ENCODE peak calls at places on chromosomes 11 and 22, in eight cellular contexts. One of them, this sample, is unnamed.

GRCh38 chr11:70270877-70271634 is 566 bp downstream of the PPFIA1 start:
- DNase-seq in esophagus muscularis mucosa: no peak
- DNase-seq in HFFc6: peak; percentile 56
- DNase-seq in hepatocyte: peak; percentile 81
- DNase-seq in fibroblast of mammary gland: peak; percentile 61
- DNase-seq in GM06990: peak; percentile 62
- DNase-seq in upper lobe of right lung: peak; percentile 81
- DNase-seq in choroid plexus epithelial cell: peak; percentile 58
- DNase-seq in this sample: peak; percentile 36

GRCh38 chr22:20083157-20083890 is 3.3 kb downstream of the DGCR8 start:
- DNase-seq in esophagus muscularis mucosa: no peak
- DNase-seq in HFFc6: no peak
- DNase-seq in hepatocyte: no peak
- DNase-seq in fibroblast of mammary gland: no peak
- DNase-seq in GM06990: no peak
- DNase-seq in upper lobe of right lung: no peak
- DNase-seq in choroid plexus epithelial cell: peak; percentile 7
- DNase-seq in this sample: no peak

GRCh38 chr11:34380696-34381095 is 22.9 kb upstream of the ABTB2 start:
- DNase-seq in esophagus muscularis mucosa: no peak
- DNase-seq in HFFc6: peak; percentile 70
- DNase-seq in hepatocyte: no peak
- DNase-seq in fibroblast of mammary gland: peak; percentile 92
- DNase-seq in GM06990: no peak
- DNase-seq in upper lobe of right lung: no peak
- DNase-seq in choroid plexus epithelial cell: peak; percentile 62
- DNase-seq in this sample: no peak

GRCh38 chr11:132184079-132184478 is 813.7 kb downstream of the NTM start:
- DNase-seq in esophagus muscularis mucosa: no peak
- DNase-seq in HFFc6: no peak
- DNase-seq in hepatocyte: no peak
- DNase-seq in fibroblast of mammary gland: no peak
- DNase-seq in GM06990: no peak
- DNase-seq in upper lobe of right lung: no peak
- DNase-seq in choroid plexus epithelial cell: no peak
- DNase-seq in this sample: no peak

GRCh38 chr11:27973851-27974536 is 134.0 kb downstream of the KIF18A start:
- DNase-seq in esophagus muscularis mucosa: no peak
- DNase-seq in HFFc6: no peak
- DNase-seq in hepatocyte: no peak
- DNase-seq in fibroblast of mammary gland: peak; percentile 37
- DNase-seq in GM06990: no peak
- DNase-seq in upper lobe of right lung: no peak
- DNase-seq in choroid plexus epithelial cell: no peak
- DNase-seq in this sample: no peak

GRCh38 chr11:76688146-76688545 is 17.6 kb upstream of the LRRC32 start:
- DNase-seq in esophagus muscularis mucosa: no peak
- DNase-seq in HFFc6: no peak
- DNase-seq in hepatocyte: no peak
- DNase-seq in fibroblast of mammary gland: no peak
- DNase-seq in GM06990: no peak
- DNase-seq in upper lobe of right lung: no peak
- DNase-seq in choroid plexus epithelial cell: no peak
- DNase-seq in this sample: no peak

GRCh38 chr11:75625970-75626691 is 42.7 kb downstream of the MAP6 start:
- DNase-seq in esophagus muscularis mucosa: no peak
- DNase-seq in HFFc6: peak; percentile 74
- DNase-seq in hepatocyte: no peak
- DNase-seq in fibroblast of mammary gland: peak; percentile 90
- DNase-seq in GM06990: no peak
- DNase-seq in upper lobe of right lung: no peak
- DNase-seq in choroid plexus epithelial cell: peak; percentile 78
- DNase-seq in this sample: no peak

GRCh38 chr11:3786781-3787428 is 10.4 kb downstream of the NUP98 start:
- DNase-seq in esophagus muscularis mucosa: no peak
- DNase-seq in HFFc6: peak; percentile 58
- DNase-seq in hepatocyte: no peak
- DNase-seq in fibroblast of mammary gland: no peak
- DNase-seq in GM06990: no peak
- DNase-seq in upper lobe of right lung: no peak
- DNase-seq in choroid plexus epithelial cell: no peak
- DNase-seq in this sample: peak; percentile 65

GRCh38 chr11:23021287-23021863 is 161.1 kb upstream of the CCDC179 start:
- DNase-seq in esophagus muscularis mucosa: no peak
- DNase-seq in HFFc6: peak; percentile 12
- DNase-seq in hepatocyte: peak; percentile 73
- DNase-seq in fibroblast of mammary gland: peak; percentile 30
- DNase-seq in GM06990: no peak
- DNase-seq in upper lobe of right lung: no peak
- DNase-seq in choroid plexus epithelial cell: peak; percentile 66
- DNase-seq in this sample: peak; percentile 33

GRCh38 chr22:26671317-26672059 is 14.1 kb downstream of the MIAT start:
- DNase-seq in esophagus muscularis mucosa: no peak
- DNase-seq in HFFc6: no peak
- DNase-seq in hepatocyte: no peak
- DNase-seq in fibroblast of mammary gland: no peak
- DNase-seq in GM06990: peak; percentile 86
- DNase-seq in upper lobe of right lung: peak; percentile 72
- DNase-seq in choroid plexus epithelial cell: no peak
- DNase-seq in this sample: no peak

GRCh38 chr11:59783632-59784090 is 26.9 kb downstream of the MRPL16 start:
- DNase-seq in esophagus muscularis mucosa: no peak
- DNase-seq in HFFc6: no peak
- DNase-seq in hepatocyte: no peak
- DNase-seq in fibroblast of mammary gland: no peak
- DNase-seq in GM06990: no peak
- DNase-seq in upper lobe of right lung: no peak
- DNase-seq in choroid plexus epithelial cell: no peak
- DNase-seq in this sample: no peak

GRCh38 chr22:27100789-27101188 is 443.4 kb downstream of the MIAT start:
- DNase-seq in esophagus muscularis mucosa: no peak
- DNase-seq in HFFc6: no peak
- DNase-seq in hepatocyte: peak; percentile 70
- DNase-seq in fibroblast of mammary gland: no peak
- DNase-seq in GM06990: no peak
- DNase-seq in upper lobe of right lung: no peak
- DNase-seq in choroid plexus epithelial cell: peak; percentile 67
- DNase-seq in this sample: no peak

GRCh38 chr22:42747701-42748513 is 27.2 kb upstream of the A4GALT start:
- DNase-seq in esophagus muscularis mucosa: no peak
- DNase-seq in HFFc6: peak; percentile 74
- DNase-seq in hepatocyte: peak; percentile 19
- DNase-seq in fibroblast of mammary gland: peak; percentile 86
- DNase-seq in GM06990: no peak
- DNase-seq in upper lobe of right lung: no peak
- DNase-seq in choroid plexus epithelial cell: peak; percentile 69
- DNase-seq in this sample: peak; percentile 48

GRCh38 chr11:28621648-28622215 is 513.5 kb downstream of the METTL15 start:
- DNase-seq in esophagus muscularis mucosa: no peak
- DNase-seq in HFFc6: peak; percentile 9
- DNase-seq in hepatocyte: no peak
- DNase-seq in fibroblast of mammary gland: peak; percentile 61
- DNase-seq in GM06990: no peak
- DNase-seq in upper lobe of right lung: no peak
- DNase-seq in choroid plexus epithelial cell: peak; percentile 67
- DNase-seq in this sample: peak; percentile 52

GRCh38 chr11:5363712-5364111 is 12.4 kb downstream of the OR51B6 start:
- DNase-seq in esophagus muscularis mucosa: no peak
- DNase-seq in HFFc6: no peak
- DNase-seq in hepatocyte: no peak
- DNase-seq in fibroblast of mammary gland: no peak
- DNase-seq in GM06990: no peak
- DNase-seq in upper lobe of right lung: no peak
- DNase-seq in choroid plexus epithelial cell: no peak
- DNase-seq in this sample: no peak

GRCh38 chr22:46397951-46398350 is 62.4 kb downstream of the TRMU start:
- DNase-seq in esophagus muscularis mucosa: no peak
- DNase-seq in HFFc6: no peak
- DNase-seq in hepatocyte: no peak
- DNase-seq in fibroblast of mammary gland: no peak
- DNase-seq in GM06990: no peak
- DNase-seq in upper lobe of right lung: no peak
- DNase-seq in choroid plexus epithelial cell: no peak
- DNase-seq in this sample: no peak

GRCh38 chr11:12043221-12043620 is 34.8 kb upstream of the DKK3 start:
- DNase-seq in esophagus muscularis mucosa: no peak
- DNase-seq in HFFc6: no peak
- DNase-seq in hepatocyte: no peak
- DNase-seq in fibroblast of mammary gland: no peak
- DNase-seq in GM06990: no peak
- DNase-seq in upper lobe of right lung: no peak
- DNase-seq in choroid plexus epithelial cell: no peak
- DNase-seq in this sample: no peak

GRCh38 chr11:104033561-104033960 is 2.9 kb upstream of the DDI1 start:
- DNase-seq in esophagus muscularis mucosa: no peak
- DNase-seq in HFFc6: no peak
- DNase-seq in hepatocyte: peak; percentile 15
- DNase-seq in fibroblast of mammary gland: peak; percentile 15
- DNase-seq in GM06990: no peak
- DNase-seq in upper lobe of right lung: no peak
- DNase-seq in choroid plexus epithelial cell: peak; percentile 70
- DNase-seq in this sample: no peak

GRCh38 chr11:47587733-47588326 is 1.4 kb downstream of the FAM180B start:
- DNase-seq in esophagus muscularis mucosa: no peak
- DNase-seq in HFFc6: no peak
- DNase-seq in hepatocyte: no peak
- DNase-seq in fibroblast of mammary gland: no peak
- DNase-seq in GM06990: no peak
- DNase-seq in upper lobe of right lung: peak; percentile 84
- DNase-seq in choroid plexus epithelial cell: no peak
- DNase-seq in this sample: no peak

GRCh38 chr11:130774703-130775102 is 141.6 kb downstream of the SNX19 start:
- DNase-seq in esophagus muscularis mucosa: peak; percentile 72
- DNase-seq in HFFc6: no peak
- DNase-seq in hepatocyte: no peak
- DNase-seq in fibroblast of mammary gland: no peak
- DNase-seq in GM06990: no peak
- DNase-seq in upper lobe of right lung: no peak
- DNase-seq in choroid plexus epithelial cell: no peak
- DNase-seq in this sample: no peak

GRCh38 chr11:63888170-63889086 is 28.5 kb downstream of the RCOR2 start:
- DNase-seq in esophagus muscularis mucosa: no peak
- DNase-seq in HFFc6: peak; percentile 25
- DNase-seq in hepatocyte: peak; percentile 85
- DNase-seq in fibroblast of mammary gland: peak; percentile 78
- DNase-seq in GM06990: peak; percentile 77
- DNase-seq in upper lobe of right lung: peak; percentile 90
- DNase-seq in choroid plexus epithelial cell: peak; percentile 65
- DNase-seq in this sample: peak; percentile 20

GRCh38 chr11:124920870-124921609 is 2.0 kb downstream of the HEPN1 start:
- DNase-seq in esophagus muscularis mucosa: no peak
- DNase-seq in HFFc6: no peak
- DNase-seq in hepatocyte: peak; percentile 87
- DNase-seq in fibroblast of mammary gland: peak; percentile 55
- DNase-seq in GM06990: peak; percentile 22
- DNase-seq in upper lobe of right lung: peak; percentile 86
- DNase-seq in choroid plexus epithelial cell: peak; percentile 69
- DNase-seq in this sample: peak; percentile 82
- TF ChIP-seq CTCF in esophagus muscularis mucosa: no peak
- TF ChIP-seq CTCF in HFFc6: no peak
- TF ChIP-seq CTCF in hepatocyte: no peak
- TF ChIP-seq CTCF in fibroblast of mammary gland: no peak
- TF ChIP-seq CTCF in GM06990: no peak
- TF ChIP-seq CTCF in upper lobe of right lung: peak; percentile 7
- TF ChIP-seq CTCF in choroid plexus epithelial cell: no peak
- TF ChIP-seq CTCF in this sample: no peak

DNA sequence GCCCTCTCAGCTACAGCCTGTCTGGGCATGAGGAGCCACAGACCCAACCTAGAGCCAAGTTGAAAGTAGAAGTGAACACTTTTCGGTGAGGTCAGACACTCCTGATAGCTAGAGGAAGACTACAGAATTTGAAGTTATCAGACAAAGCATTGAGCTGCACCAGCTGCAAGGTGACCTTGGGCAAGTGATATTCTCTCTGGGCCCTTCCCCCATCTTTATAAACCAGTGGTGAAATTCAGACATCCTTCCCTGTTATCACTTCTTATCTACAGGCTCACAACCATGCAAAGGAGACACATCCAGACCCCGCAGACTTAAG is 8.0 kb upstream of the PMM1 start:
- DNase-seq in esophagus muscularis mucosa: no peak
- DNase-seq in HFFc6: no peak
- DNase-seq in hepatocyte: no peak
- DNase-seq in fibroblast of mammary gland: no peak
- DNase-seq in GM06990: no peak
- DNase-seq in upper lobe of right lung: no peak
- DNase-seq in choroid plexus epithelial cell: no peak
- DNase-seq in this sample: no peak
- TF ChIP-seq CTCF in esophagus muscularis mucosa: no peak
- TF ChIP-seq CTCF in HFFc6: peak; percentile 16
- TF ChIP-seq CTCF in hepatocyte: no peak
- TF ChIP-seq CTCF in fibroblast of mammary gland: no peak
- TF ChIP-seq CTCF in GM06990: no peak
- TF ChIP-seq CTCF in upper lobe of right lung: no peak
- TF ChIP-seq CTCF in choroid plexus epithelial cell: no peak
- TF ChIP-seq CTCF in this sample: no peak

DNA sequence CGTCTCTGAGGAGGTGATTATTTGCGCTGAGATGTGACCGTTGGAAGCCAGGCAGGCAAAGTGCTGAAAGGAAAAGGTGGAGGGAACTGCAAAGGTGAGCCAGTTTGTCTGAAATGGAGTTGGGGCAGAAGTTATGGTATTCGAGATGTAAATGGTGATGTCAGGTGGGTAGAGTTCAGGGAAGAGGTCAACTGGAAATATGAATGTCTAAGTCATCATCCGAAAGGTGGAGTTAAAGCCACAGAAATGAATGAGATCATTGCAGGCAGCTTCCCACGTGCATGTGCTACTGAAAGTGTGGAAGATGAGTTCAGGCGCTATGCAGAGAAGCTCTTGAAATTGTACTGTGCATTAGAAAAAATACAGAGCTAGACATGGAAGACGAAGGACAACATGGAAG is 2.2 kb upstream of the BPIFC start:
- DNase-seq in esophagus muscularis mucosa: peak; percentile 19
- DNase-seq in HFFc6: no peak
- DNase-seq in hepatocyte: no peak
- DNase-seq in fibroblast of mammary gland: peak; percentile 13
- DNase-seq in GM06990: no peak
- DNase-seq in upper lobe of right lung: no peak
- DNase-seq in choroid plexus epithelial cell: no peak
- DNase-seq in this sample: no peak
- TF ChIP-seq CTCF in esophagus muscularis mucosa: no peak
- TF ChIP-seq CTCF in HFFc6: no peak
- TF ChIP-seq CTCF in hepatocyte: no peak
- TF ChIP-seq CTCF in fibroblast of mammary gland: no peak
- TF ChIP-seq CTCF in GM06990: no peak
- TF ChIP-seq CTCF in upper lobe of right lung: no peak
- TF ChIP-seq CTCF in choroid plexus epithelial cell: no peak
- TF ChIP-seq CTCF in this sample: no peak

DNA sequence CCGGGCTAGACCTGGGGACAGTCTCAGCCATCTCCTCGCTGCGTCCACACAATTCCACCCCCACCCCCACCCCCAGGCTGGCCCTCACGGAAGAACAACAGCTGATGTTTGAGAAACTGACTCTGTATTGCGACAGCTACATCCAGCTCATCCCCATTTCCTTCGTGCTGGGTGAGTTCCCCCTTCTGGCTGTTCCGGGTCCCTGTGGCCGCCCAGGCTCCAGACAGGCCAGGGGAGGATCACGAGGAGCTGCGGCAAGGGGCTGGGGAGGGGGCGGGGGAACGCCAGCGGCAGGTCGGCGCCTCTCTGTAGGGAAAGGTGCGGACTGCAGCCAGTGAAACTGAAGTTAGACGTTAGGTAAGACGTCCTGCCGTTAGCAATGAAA is 4.9 kb downstream of the BEST1 start:
- DNase-seq in esophagus muscularis mucosa: no peak
- DNase-seq in HFFc6: peak; percentile 58
- DNase-seq in hepatocyte: peak; percentile 85
- DNase-seq in fibroblast of mammary gland: peak; percentile 91
- DNase-seq in GM06990: no peak
- DNase-seq in upper lobe of right lung: peak; percentile 86
- DNase-seq in choroid plexus epithelial cell: peak; percentile 92
- DNase-seq in this sample: no peak
- TF ChIP-seq CTCF in esophagus muscularis mucosa: no peak
- TF ChIP-seq CTCF in HFFc6: peak; percentile 54
- TF ChIP-seq CTCF in hepatocyte: peak; percentile 21
- TF ChIP-seq CTCF in fibroblast of mammary gland: peak; percentile 27
- TF ChIP-seq CTCF in GM06990: no peak
- TF ChIP-seq CTCF in upper lobe of right lung: peak; percentile 12
- TF ChIP-seq CTCF in choroid plexus epithelial cell: peak; percentile 37
- TF ChIP-seq CTCF in this sample: no peak

This sample was measured in endothelial cell of umbilical vein.